ENCODE peak calls at places on chromosomes 7 and 10, in seven cellular contexts. S is H9, U is IMR-90, R is mesenchymal stem cell, I is neuronal stem cell, J is H1, P is trophoblast cell. O is an unnamed sample.

GRCh38 chr10:131749767-131750142 is 151.1 kb upstream of the PPP2R2D start:
- DNase-seq in J (no peak), R (no peak), U (no peak), P (no peak), S (no peak), I (no peak), O (no peak)

GRCh38 chr10:10786334-10787090 is 231.2 kb upstream of the CELF2 start:
- DNase-seq in S (no peak), I (no peak), U (peak; percentile 67), R (peak; percentile 78), P (no peak), J (no peak), O (no peak)

GRCh38 chr7:5425507-5426225 is 2.0 kb upstream of the TNRC18 start:
- DNase-seq in I (peak; percentile 83), S (peak; percentile 75), R (peak; percentile 93), P (peak; percentile 67), J (peak; percentile 80), U (peak; percentile 89), O (peak; percentile 97)

GRCh38 chr10:9850415-9850814 is 1167.3 kb upstream of the CELF2 start:
- DNase-seq in R (no peak), S (no peak), I (no peak), U (no peak), J (no peak), P (no peak), O (no peak)

GRCh38 chr7:72544486-72544885 is 132.3 kb upstream of the CALN1 start:
- DNase-seq in U (no peak), R (no peak), J (no peak), S (no peak), P (no peak), I (no peak), O (no peak)

GRCh38 chr7:79531905-79532304 is 78.4 kb upstream of the MAGI2 start:
- DNase-seq in U (no peak), P (no peak), R (no peak), I (no peak), J (no peak), S (no peak), O (no peak)

GRCh38 chr10:98253499-98253898 is 14.5 kb downstream of the LOXL4 start:
- DNase-seq in P (no peak), U (no peak), S (no peak), R (no peak), J (no peak), I (no peak), O (no peak)

GRCh38 chr10:102342958-102343357 is 52.5 kb upstream of the NFKB2 start:
- DNase-seq in J (no peak), S (no peak), U (peak; percentile 86), R (peak; percentile 85), P (no peak), I (no peak), O (peak; percentile 18)

GRCh38 chr10:14801693-14802092 is 27.0 kb upstream of the FAM107B start:
- DNase-seq in P (no peak), I (no peak), J (no peak), R (no peak), S (peak; percentile 30), U (no peak), O (peak; percentile 5)

GRCh38 chr7:95780665-95781064 is 8.3 kb downstream of the DYNC1I1 start:
- DNase-seq in I (no peak), S (no peak), U (no peak), J (no peak), P (no peak), R (no peak), O (no peak)

GRCh38 chr10:62037166-62037831 is 135.8 kb downstream of the ARID5B start:
- DNase-seq in S (no peak), R (peak; percentile 77), I (no peak), P (peak; percentile 72), J (no peak), U (peak; percentile 72), O (peak; percentile 62)

GRCh38 chr7:80135306-80136104 is 874 bp downstream of the GNAI1 start:
- DNase-seq in S (no peak), J (no peak), U (peak; percentile 32), I (peak; percentile 29), P (no peak), R (no peak), O (peak; percentile 53)

GRCh38 chr7:151754142-151754590 is 122.7 kb downstream of the PRKAG2 start:
- DNase-seq in S (peak; percentile 96), J (peak; percentile 86), R (peak; percentile 99), U (peak; percentile 99), P (peak; percentile 97), I (peak; percentile 93), O (peak; percentile 99)

GRCh38 chr7:102093599-102094001 is 193.1 kb upstream of the SH2B2 start:
- DNase-seq in J (peak; percentile 34), S (no peak), R (no peak), U (no peak), I (no peak), P (no peak), O (no peak)

GRCh38 chr10:133276100-133276434 is 601 bp downstream of the ADAM8 start:
- DNase-seq in I (no peak), U (no peak), P (no peak), J (no peak), R (no peak), S (no peak), O (no peak)

GRCh38 chr7:6375346-6376101 is 72.2 kb downstream of the DAGLB start:
- DNase-seq in P (peak; percentile 35), I (no peak), U (peak; percentile 49), S (no peak), J (no peak), R (peak; percentile 70), O (no peak)

GRCh38 chr7:86653919-86654659 is 10.4 kb downstream of the GRM3 start:
- DNase-seq in U (no peak), I (peak; percentile 29), J (no peak), R (no peak), S (peak; percentile 32), P (no peak), O (peak; percentile 66)

GRCh38 chr7:2843191-2843685 is 870 bp downstream of the GNA12 start:
- DNase-seq in I (no peak), S (no peak), U (no peak), J (no peak), R (peak; percentile 38), P (no peak), O (no peak)

GRCh38 chr7:29035044-29035740 is 77.1 kb upstream of the TRIL start:
- DNase-seq in S (no peak), I (no peak), P (peak; percentile 49), R (peak; percentile 89), U (peak; percentile 58), J (no peak), O (peak; percentile 77)
- H2AK5ac ChIP-seq in S (no peak overlapping the region), I (no peak overlapping the region), P (no peak overlapping the region), R (no peak overlapping the region), U (no peak overlapping the region), J (no peak overlapping the region), O (no peak overlapping the region)

GRCh38 chr7:143345428-143345900 is 17.0 kb downstream of the FAM131B start:
- DNase-seq in I (peak; percentile 57), S (peak; percentile 92), J (peak; percentile 82), R (peak; percentile 48), P (peak; percentile 18), U (peak; percentile 32), O (peak; percentile 94)

GRCh38 chr7:143351574-143351973 is 10.9 kb downstream of the FAM131B start:
- DNase-seq in J (no peak), I (no peak), S (no peak), R (no peak), P (no peak), U (no peak), O (no peak)

GRCh38 chr7:143346018-143346417 is 16.5 kb downstream of the FAM131B start:
- DNase-seq in J (no peak), R (no peak), I (no peak), S (no peak), P (no peak), U (no peak), O (no peak)

GRCh38 chr7:143351060-143351459 is 11.5 kb downstream of the FAM131B start:
- DNase-seq in J (no peak), S (no peak), P (no peak), R (no peak), U (no peak), I (no peak), O (no peak)

DNA sequence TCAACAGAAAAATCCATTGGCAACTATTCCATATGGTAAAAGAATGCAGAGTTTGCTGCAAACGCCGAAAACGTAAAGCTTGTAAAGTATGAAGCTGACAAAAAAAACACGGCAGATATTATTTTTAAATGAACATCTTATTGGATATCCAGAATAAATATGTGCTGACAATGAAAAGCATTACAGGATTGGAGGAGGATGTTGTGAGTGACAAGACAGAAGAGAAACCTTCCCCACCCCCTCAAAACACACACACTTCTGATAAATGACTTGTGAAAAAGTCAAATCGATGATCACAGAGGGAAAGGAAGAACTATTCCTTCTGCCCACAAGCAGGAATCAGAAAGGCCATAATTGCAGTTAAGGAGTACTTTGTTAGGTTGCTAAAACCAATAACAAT is 14.6 kb downstream of the FAM131B start:
- DNase-seq in P (no peak), R (no peak), I (no peak), J (no peak), S (no peak), U (no peak), O (no peak)
- H2AK5ac ChIP-seq in P (no peak overlapping the region), R (no peak overlapping the region), I (no peak overlapping the region), J (no peak overlapping the region), S (no peak overlapping the region), U (no peak overlapping the region), O (no peak overlapping the region)

DNA sequence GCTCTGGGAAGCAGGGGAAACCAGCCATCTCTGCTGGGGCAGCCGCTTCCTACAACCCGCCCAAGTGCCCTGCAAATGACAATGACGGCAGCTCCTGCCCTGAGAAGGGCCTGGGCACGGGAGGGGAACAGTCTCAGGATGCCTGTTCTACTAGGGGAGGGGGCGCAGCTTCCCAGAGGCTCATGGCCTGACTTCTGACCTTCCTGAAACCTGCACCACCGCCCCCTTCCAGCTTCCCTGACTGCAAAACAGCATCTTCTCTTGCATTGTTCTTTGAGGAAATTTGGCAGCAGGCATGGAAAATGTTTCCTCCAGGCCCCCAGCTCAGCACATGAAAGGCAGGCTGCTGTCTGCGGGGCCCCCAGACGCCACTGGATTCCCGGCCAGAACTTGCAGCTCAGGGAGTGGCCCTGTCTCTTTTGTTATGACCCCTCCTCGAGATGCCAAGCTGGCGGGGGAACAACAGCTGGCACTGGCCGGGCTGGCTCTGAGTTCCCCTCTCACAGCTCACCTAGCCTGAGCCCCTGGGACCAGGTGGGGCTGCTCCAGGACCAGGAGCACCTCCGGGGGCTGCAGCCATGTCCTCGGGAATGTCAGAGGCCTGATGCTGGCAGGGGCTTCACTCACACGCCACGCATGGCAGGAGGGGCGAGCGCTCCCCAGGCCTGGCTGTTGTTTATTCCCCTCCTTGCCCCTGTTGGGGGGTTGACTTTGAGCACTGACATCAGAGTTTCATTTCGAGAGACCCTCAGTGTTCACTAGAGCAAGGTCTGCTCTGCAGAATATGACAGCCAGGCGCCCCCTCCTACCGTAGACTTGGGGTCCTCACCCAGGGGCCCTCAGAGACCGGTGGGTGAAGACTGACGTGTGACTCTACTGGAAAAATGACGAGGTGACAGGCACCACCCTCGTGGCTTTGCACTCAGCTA is 62.7 kb downstream of the CALML3 start:
- DNase-seq in J (no peak), S (no peak), U (no peak), P (no peak), R (no peak), I (no peak), O (no peak)
- H2AK5ac ChIP-seq in J (no peak overlapping the region), S (no peak overlapping the region), U (peak overlapping the region; percentile 73), P (peak overlapping the region; percentile 99), R (no peak overlapping the region), I (peak overlapping the region; percentile 0), O (no peak overlapping the region)

DNA sequence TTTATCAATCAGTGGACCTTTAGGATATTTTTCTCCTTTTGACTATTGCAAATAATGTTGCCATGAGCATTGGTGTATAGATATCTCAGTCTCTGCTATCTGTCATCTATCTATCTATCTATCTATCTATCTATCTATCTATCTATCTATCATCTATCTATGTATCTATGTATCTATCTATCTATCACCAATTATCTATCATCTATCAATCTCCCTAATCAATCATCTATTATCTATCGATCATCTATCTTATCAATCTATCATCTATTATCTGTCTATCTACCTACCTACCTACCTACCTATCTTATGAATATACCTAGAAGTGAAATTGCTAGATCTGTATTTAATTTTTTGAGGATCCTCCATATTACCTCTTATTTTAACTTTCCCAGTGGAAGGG is 69.6 kb downstream of the EMX2 start:
- DNase-seq in S (no peak), R (no peak), J (no peak), P (no peak), I (no peak), U (no peak), O (no peak)
- H2AK5ac ChIP-seq in S (no peak overlapping the region), R (no peak overlapping the region), J (no peak overlapping the region), P (no peak overlapping the region), I (no peak overlapping the region), U (no peak overlapping the region), O (no peak overlapping the region)

O was measured in mesendoderm.